ENCODE peak calls at places on chromosomes 5 and 9, in six cellular contexts. T is Peyer's patch, P is adrenal gland, O is AG04450, L is heart right ventricle, V is vagina. Z is an unnamed sample. For H3K9me3, the result is how much of the 10 kb centered on the place peaks cover.

GRCh38 chr9:99353408-99353807 is 131.3 kb downstream of the SEC61B start:
- DNase-seq in T (no peak), P (no peak), O (peak), L (no peak), V (no peak), Z (no peak)

GRCh38 chr5:26869781-26870180 is 168.6 kb downstream of the CDH9 start:
- DNase-seq in T (no peak), P (no peak), O (no peak), L (no peak), V (no peak), Z (no peak)

GRCh38 chr9:134732392-134733110 is 90.9 kb downstream of the COL5A1 start:
- DNase-seq in T (no peak), P (no peak), O (no peak), L (no peak), V (no peak), Z (no peak)

GRCh38 chr5:38922199-38922598 is 76.4 kb downstream of the OSMR start:
- DNase-seq in T (no peak), P (peak), O (peak), L (peak), V (no peak), Z (peak)

GRCh38 chr9:132994410-132995120 is 16.1 kb downstream of the GFI1B start:
- DNase-seq in T (peak), P (no peak), O (no peak), L (no peak), V (no peak), Z (no peak)

GRCh38 chr9:68515304-68516017 is 25.2 kb downstream of the TMEM252 start:
- DNase-seq in T (peak), P (no peak), O (peak), L (no peak), V (no peak), Z (no peak)

GRCh38 chr9:131589124-131589711 is 43.9 kb downstream of the PRRT1B start:
- DNase-seq in T (no peak), P (no peak), O (no peak), L (no peak), V (no peak), Z (peak)

GRCh38 chr9:100213730-100214477 is 114.9 kb downstream of the INVS start:
- DNase-seq in T (no peak), P (no peak), O (peak), L (no peak), V (no peak), Z (no peak)

GRCh38 chr5:149857499-149857898 is 87.1 kb downstream of the PDE6A start:
- DNase-seq in T (peak), P (peak), O (no peak), L (peak), V (no peak), Z (peak)

GRCh38 chr5:180817847-180818246 is 15.2 kb upstream of the MGAT1 start:
- DNase-seq in T (no peak), P (no peak), O (no peak), L (no peak), V (no peak), Z (no peak)

GRCh38 chr5:171342362-171343111 is 33.5 kb downstream of the TLX3 start:
- DNase-seq in T (no peak), P (peak), O (peak), L (peak), V (no peak), Z (no peak)

GRCh38 chr5:175887463-175887862 is 16.1 kb downstream of the CPLX2 start:
- DNase-seq in T (no peak), P (no peak), O (no peak), L (no peak), V (no peak), Z (no peak)

GRCh38 chr9:122900791-122901190 is 4.4 kb downstream of the RC3H2 start:
- DNase-seq in T (no peak), P (no peak), O (no peak), L (no peak), V (no peak), Z (no peak)

GRCh38 chr9:106287108-106287631 is 575.8 kb upstream of the ZNF462 start:
- DNase-seq in T (no peak), P (peak), O (no peak), L (no peak), V (no peak), Z (no peak)

GRCh38 chr9:16710888-16711287 is 159.6 kb downstream of the BNC2 start:
- DNase-seq in T (no peak), P (no peak), O (no peak), L (no peak), V (no peak), Z (no peak)

GRCh38 chr5:122154910-122155309 is 25.6 kb downstream of the ZNF474 start:
- DNase-seq in T (no peak), P (no peak), O (peak), L (no peak), V (no peak), Z (no peak)

GRCh38 chr9:96139592-96140251 is 162.3 kb downstream of the HSD17B3 start:
- DNase-seq in T (no peak), P (peak), O (peak), L (no peak), V (no peak), Z (no peak)

GRCh38 chr9:72557549-72557948 is 36.1 kb downstream of the TMC1 start:
- DNase-seq in T (no peak), P (peak), O (peak), L (no peak), V (no peak), Z (no peak)

GRCh38 chr5:143094087-143094511 is 309.4 kb downstream of the NR3C1 start:
- DNase-seq in T (no peak), P (no peak), O (no peak), L (no peak), V (no peak), Z (no peak)
- TF ChIP-seq CTCF in T (no peak), P (no peak), O (peak), L (no peak), V (no peak), Z (no peak)

GRCh38 chr5:178986326-178986960 is 8.7 kb downstream of the GRM6 start:
- DNase-seq in T (no peak), P (peak), O (no peak), L (no peak), V (no peak), Z (no peak)

GRCh38 chr5:178984145-178985072 is 10.7 kb downstream of the GRM6 start:
- DNase-seq in T (no peak), P (no peak), O (no peak), L (no peak), V (no peak), Z (no peak)

GRCh38 chr5:178983728-178984127 is 11.4 kb downstream of the GRM6 start:
- DNase-seq in T (no peak), P (no peak), O (no peak), L (no peak), V (no peak), Z (no peak)

GRCh38 chr5:178981381-178981780 is 13.7 kb downstream of the GRM6 start:
- DNase-seq in T (no peak), P (no peak), O (no peak), L (no peak), V (no peak), Z (no peak)

GRCh38 chr5:178982941-178983340 is 12.2 kb downstream of the GRM6 start:
- DNase-seq in T (no peak), P (no peak), O (no peak), L (no peak), V (no peak), Z (no peak)
- H3K9me3 ChIP-seq in T (under half), P (under half), O (half or more), L (half or more), V (under half), Z (half or more)

DNA sequence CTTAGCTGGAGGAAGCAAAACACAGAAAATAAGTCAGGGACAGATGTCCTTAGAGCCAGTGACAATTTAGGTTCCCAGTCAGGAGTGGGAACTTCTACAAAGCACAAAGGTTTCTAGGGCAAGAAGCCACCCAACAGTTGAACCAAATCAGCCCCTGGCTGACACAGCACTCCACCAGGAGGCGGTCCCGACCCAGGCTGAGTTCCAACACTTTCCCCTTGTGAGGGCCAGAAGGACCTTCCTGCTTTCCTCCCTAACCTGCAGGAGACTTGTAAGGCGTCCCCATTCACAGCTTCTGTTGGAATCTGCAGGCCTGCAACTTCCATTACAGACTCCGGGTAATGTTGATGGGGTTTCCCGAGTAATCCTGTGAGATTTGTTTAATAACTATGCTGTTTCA is 416.4 kb upstream of the IRX1 start:
- DNase-seq in T (no peak), P (no peak), O (no peak), L (no peak), V (no peak), Z (no peak)
- TF ChIP-seq CTCF in T (no peak), P (no peak), O (no peak), L (no peak), V (no peak), Z (no peak)

DNA sequence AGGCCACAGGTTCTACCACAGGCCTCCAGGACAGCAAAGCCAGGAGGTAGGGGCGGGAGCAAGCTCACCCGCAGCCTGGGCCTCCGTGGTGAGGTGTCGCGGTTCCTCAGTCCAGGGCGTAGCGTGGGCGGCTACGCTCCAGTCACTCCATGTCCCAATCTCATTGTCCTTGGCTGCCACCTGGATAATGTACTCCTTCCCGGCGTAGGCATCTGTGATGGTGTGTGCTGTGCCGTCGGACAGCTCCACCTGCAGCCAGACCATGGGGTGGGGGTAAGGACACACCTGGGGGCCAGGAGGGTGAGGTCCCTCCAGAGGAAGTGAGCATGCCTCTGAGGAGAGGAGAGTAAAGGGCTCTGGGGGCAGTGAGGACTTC is 29.8 kb upstream of the ENHO start:
- DNase-seq in T (no peak), P (no peak), O (no peak), L (no peak), V (no peak), Z (no peak)
- H3K9me3 ChIP-seq in T (under half), P (under half), O (under half), L (under half), V (under half), Z (under half)

GRCh38 chr5:53318303-53318702 is 162.1 kb upstream of the FST start:
- DNase-seq in T (no peak), P (no peak), O (no peak), L (no peak), V (no peak), Z (no peak)
- TF ChIP-seq CTCF in T (no peak), P (no peak), O (no peak), L (no peak), V (no peak), Z (no peak)

DNA sequence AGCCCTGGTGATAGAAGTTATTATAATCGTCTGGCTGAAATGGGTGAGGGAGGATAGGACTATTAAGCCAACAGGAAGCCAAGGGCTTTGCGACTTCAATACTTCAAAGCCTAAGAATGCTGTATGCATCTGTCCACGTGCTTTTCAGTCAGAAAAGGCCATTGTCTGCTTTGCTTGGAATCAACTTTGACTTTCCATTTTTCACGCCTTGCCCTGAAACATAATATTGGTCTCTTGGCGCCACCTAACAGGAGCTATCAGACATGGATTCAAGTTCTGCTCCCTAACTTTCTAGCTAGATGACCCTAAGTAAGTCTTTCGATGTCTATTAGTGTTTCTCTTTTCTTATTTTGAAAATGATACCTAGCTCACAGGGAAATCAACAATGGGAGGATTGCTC is 572.6 kb downstream of the TLR4 start:
- DNase-seq in T (no peak), P (no peak), O (no peak), L (no peak), V (no peak), Z (no peak)
- H3K9me3 ChIP-seq in T (under half), P (under half), O (under half), L (under half), V (under half), Z (under half)

DNA sequence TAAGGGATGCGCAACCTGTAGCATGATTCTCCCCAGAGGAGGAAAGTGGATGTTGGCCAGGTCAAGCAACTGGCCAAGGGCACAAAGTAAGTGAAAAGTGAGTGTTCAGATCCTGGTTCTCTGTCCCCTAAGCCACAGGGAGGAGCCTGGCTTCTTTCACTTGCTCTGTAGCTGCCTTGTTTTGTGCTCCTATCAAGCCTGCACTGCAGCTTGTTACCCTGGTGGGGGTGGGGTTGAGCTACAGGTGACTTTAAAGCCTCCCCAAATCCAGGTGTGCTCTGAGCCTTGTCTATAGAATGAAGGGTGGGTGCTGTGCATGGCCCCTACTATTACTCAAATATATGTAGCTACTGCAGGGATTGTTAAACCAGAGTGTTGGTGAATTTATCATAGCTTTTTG is 32.9 kb downstream of the RALGPS1 start:
- DNase-seq in T (no peak), P (no peak), O (no peak), L (no peak), V (no peak), Z (no peak)
- TF ChIP-seq CTCF in T (no peak), P (no peak), O (no peak), L (peak), V (no peak), Z (peak)

DNA sequence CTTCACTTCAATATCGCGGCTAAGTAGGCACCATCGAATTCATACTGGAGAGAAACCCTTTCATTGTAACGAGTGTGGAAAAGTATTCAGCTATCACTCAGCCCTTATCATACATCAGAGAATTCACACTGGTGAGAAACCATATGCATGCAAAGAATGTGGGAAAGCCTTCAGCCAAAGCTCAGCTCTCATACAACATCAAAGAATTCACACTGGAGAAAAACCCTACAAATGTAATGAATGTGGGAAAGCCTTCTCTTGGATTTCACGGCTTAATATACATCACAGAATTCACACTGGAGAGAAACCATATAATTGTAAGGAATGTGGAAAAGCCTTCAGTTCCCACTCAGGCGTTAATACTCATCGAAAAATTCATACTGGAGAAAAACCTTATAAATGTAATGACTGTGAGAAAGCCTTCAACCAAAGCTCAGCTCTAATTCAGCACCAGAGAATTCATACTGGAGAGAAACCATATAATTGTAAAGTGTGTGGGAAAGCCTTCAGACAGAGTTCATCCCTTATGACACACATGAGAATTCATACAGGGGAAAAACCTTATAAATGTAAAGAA is 9.5 kb downstream of the ZNF879 start:
- DNase-seq in T (no peak), P (no peak), O (no peak), L (no peak), V (no peak), Z (no peak)
- H3K9me3 ChIP-seq in T (half or more), P (under half), O (under half), L (half or more), V (half or more), Z (half or more)

GRCh38 chr9:129084087-129084486 is 3.2 kb downstream of the DOLPP1 start:
- DNase-seq in T (peak), P (no peak), O (no peak), L (no peak), V (no peak), Z (no peak)
- TF ChIP-seq CTCF in T (no peak), P (no peak), O (no peak), L (no peak), V (no peak), Z (no peak)